ENCODE peak calls at places on chromosomes 3 and 15, in ten cellular contexts. J, F, I, G, S, Y, M, U, X and Q are unnamed samples.

GRCh38 chr3:32575451-32575850 is 4.8 kb upstream of the DYNC1LI1 start:
- DNase-seq in Y (no peak), M (no peak), F (peak; percentile 16), X (no peak), I (peak; percentile 12), U (no peak), S (no peak), G (no peak), J (no peak), Q (no peak)

GRCh38 chr3:107216711-107217110 is 160.5 kb upstream of the CCDC54 start:
- DNase-seq in S (peak; percentile 62), Y (no peak), G (no peak), U (no peak), X (no peak), F (peak; percentile 96), I (peak; percentile 99), J (peak; percentile 94), M (no peak), Q (peak; percentile 97)

GRCh38 chr15:78438595-78439285 is 724 bp downstream of the IREB2 start:
- DNase-seq in I (peak; percentile 36), M (no peak), U (peak; percentile 43), X (no peak), F (peak; percentile 18), S (no peak), Y (peak; percentile 51), G (no peak), J (peak; percentile 11), Q (no peak)

GRCh38 chr3:172135766-172136729 is 96.7 kb downstream of the FNDC3B start:
- DNase-seq in X (no peak), G (no peak), U (no peak), F (peak; percentile 48), M (no peak), J (peak; percentile 61), S (peak; percentile 89), I (peak; percentile 57), Y (no peak), Q (no peak)

GRCh38 chr3:136949708-136950107 is 8.1 kb upstream of the IL20RB start:
- DNase-seq in Y (no peak), J (no peak), U (no peak), F (no peak), I (peak; percentile 32), X (no peak), S (no peak), M (no peak), G (no peak), Q (no peak)

GRCh38 chr3:156605686-156606605 is 51.0 kb upstream of the SSR3 start:
- DNase-seq in M (no peak), Y (no peak), X (peak; percentile 86), F (peak; percentile 53), S (no peak), I (peak; percentile 88), G (peak; percentile 50), U (no peak), J (peak; percentile 40), Q (peak; percentile 82)

GRCh38 chr15:42264790-42265189 is 8.2 kb upstream of the GANC start:
- DNase-seq in S (no peak), I (no peak), U (no peak), X (no peak), J (no peak), G (no peak), M (no peak), Y (no peak), F (no peak), Q (no peak)

GRCh38 chr3:184156522-184156955 is 1.4 kb downstream of the DVL3 start:
- DNase-seq in G (peak; percentile 85), X (no peak), F (peak; percentile 32), U (no peak), S (no peak), J (no peak), Y (peak; percentile 46), M (no peak), I (peak; percentile 53), Q (no peak)

GRCh38 chr3:197511130-197511529 is 44.6 kb downstream of the BDH1 start:
- DNase-seq in J (peak; percentile 59), Y (no peak), I (peak; percentile 47), M (no peak), X (peak; percentile 15), G (no peak), S (no peak), U (no peak), F (peak; percentile 61), Q (no peak)

GRCh38 chr3:47515864-47516319 is 2.4 kb upstream of the ELP6 start:
- DNase-seq in J (no peak), G (no peak), M (no peak), I (no peak), Y (no peak), F (no peak), S (no peak), U (no peak), X (no peak), Q (no peak)

GRCh38 chr3:32968367-32969087 is 17.1 kb downstream of the CCR4 start:
- DNase-seq in G (no peak), X (no peak), I (no peak), F (no peak), J (no peak), S (no peak), U (no peak), Y (no peak), M (no peak), Q (no peak)

GRCh38 chr15:78434134-78434533 is 3.9 kb upstream of the IREB2 start:
- DNase-seq in J (no peak), S (no peak), I (no peak), Y (no peak), G (no peak), X (no peak), M (no peak), U (no peak), F (no peak), Q (no peak)

GRCh38 chr15:38461089-38461833 is 7.3 kb downstream of the FAM98B start:
- DNase-seq in S (no peak), F (peak; percentile 41), Y (no peak), G (no peak), J (no peak), I (peak; percentile 26), U (no peak), X (no peak), M (no peak), Q (no peak)

GRCh38 chr15:86644319-86644718 is 564.6 kb downstream of the AGBL1 start:
- DNase-seq in I (no peak), X (no peak), U (no peak), J (no peak), F (no peak), M (no peak), G (no peak), S (no peak), Y (no peak), Q (no peak)

GRCh38 chr3:147655236-147655635 is 246.1 kb downstream of the ZIC1 start:
- DNase-seq in M (no peak), G (no peak), X (no peak), J (peak; percentile 9), I (peak; percentile 64), Y (no peak), U (no peak), F (peak; percentile 28), S (peak; percentile 24), Q (no peak)
- H3K4me3 ChIP-seq in M (no peak overlapping the region), G (no peak overlapping the region), X (no peak overlapping the region), J (no peak overlapping the region), I (no peak overlapping the region), Y (no peak overlapping the region), U (no peak overlapping the region), F (no peak overlapping the region), S (no peak overlapping the region), Q (no peak overlapping the region)

DNA sequence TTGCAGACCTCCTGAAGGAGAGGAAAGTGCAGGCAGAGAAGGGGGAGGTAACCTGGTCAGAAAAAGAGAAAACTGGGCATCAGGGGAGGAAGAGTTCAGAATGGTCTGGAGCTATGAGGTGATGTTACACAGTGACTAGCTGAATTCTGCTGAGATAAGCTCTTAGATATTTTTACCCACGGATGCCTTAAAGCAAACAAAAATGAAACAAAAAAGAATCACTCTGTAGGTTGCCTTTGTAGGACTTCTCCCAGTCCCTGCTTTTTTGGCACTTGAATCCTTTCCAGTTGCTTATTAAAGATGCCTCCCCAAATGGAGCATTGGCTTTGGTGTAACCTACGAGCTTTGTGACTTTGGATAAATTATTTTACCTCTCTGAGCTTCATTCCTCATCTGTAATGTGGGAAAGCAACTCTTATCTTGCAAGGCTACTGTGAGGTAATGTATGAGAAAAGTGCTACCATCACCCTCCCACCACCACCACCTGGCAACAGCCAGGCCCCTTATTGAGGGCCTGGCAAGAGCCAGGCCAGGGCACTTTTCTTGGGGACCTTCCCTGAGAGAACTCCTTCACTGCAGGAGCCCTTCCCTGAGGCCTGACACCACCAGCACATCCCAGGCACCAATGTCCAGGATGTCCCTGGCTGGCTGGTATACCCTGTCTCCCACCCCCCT is 2.7 kb downstream of the CCR1 start:
- DNase-seq in I (no peak), X (no peak), J (no peak), G (no peak), F (no peak), Y (no peak), S (no peak), M (no peak), U (no peak), Q (no peak)
- H3K4me3 ChIP-seq in I (no peak overlapping the region), X (peak overlapping the region; percentile 50), J (no peak overlapping the region), G (no peak overlapping the region), F (no peak overlapping the region), Y (no peak overlapping the region), S (no peak overlapping the region), M (no peak overlapping the region), U (no peak overlapping the region), Q (no peak overlapping the region)

DNA sequence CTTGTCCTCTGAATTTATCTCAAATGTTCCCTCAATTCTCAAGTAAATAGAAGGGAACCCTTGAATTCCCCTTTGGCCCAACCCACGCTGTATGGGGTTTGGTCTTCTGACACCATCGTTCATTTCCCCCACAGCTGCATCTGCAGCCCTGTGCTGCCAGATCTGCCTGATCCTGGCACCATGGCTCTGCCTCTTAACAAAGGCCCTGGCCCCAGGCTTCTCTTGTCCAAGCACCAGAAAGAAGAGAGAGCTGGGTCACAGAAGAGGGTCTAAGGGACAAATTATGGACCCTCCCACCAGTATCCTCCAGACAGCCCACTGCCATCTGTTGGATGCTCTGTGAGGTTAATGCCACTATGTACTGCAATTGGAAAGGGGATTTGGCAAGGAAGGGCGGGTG is 1.8 kb downstream of the MAP1A start:
- DNase-seq in S (no peak), X (no peak), Y (peak; percentile 46), F (no peak), G (no peak), U (no peak), M (no peak), J (no peak), I (no peak), Q (no peak)
- H3K4me3 ChIP-seq in S (peak overlapping the region; percentile 98), X (no peak overlapping the region), Y (peak overlapping the region; percentile 92), F (no peak overlapping the region), G (no peak overlapping the region), U (no peak overlapping the region), M (no peak overlapping the region), J (no peak overlapping the region), I (peak overlapping the region; percentile 74), Q (no peak overlapping the region)

DNA sequence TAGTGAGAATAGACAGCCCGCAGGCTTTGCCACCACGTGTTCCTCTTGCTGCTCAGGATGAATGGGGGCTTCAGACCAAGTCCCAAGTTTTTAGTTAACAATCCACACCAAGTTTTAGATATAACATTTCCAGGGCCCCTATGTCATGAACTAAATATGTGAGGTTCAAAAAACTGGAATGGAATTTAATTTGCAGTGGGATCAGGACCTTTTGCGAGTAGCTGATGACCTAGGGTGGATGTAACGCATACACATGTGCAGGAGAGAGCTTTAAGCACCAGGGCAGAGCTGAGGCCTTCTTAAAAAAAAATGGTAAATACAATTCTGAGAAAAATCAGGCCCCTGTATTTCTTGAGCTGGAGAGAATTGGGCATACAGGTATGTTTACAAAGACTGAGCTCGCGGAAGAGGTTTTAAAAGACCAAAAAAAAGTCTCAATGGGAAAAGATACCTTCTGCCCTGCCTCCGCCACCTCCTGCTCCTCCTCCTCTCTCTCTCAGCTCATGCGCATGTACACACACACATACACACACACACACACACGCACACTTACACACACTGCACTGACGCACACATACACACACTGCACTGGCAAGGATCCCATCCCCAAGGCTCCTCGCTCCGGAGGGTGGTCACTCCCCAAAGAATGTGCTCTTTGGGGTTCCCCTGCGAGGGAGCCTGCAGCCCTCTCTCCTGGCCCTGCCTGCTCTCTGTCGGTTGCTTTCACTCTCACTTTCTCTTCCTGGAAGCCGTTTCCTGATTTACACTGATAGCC is 48.2 kb upstream of the IGF1R start:
- DNase-seq in Y (peak; percentile 54), I (peak; percentile 48), S (no peak), J (peak; percentile 58), U (no peak), X (peak; percentile 55), G (peak; percentile 28), M (no peak), F (peak; percentile 59), Q (no peak)
- H3K4me3 ChIP-seq in Y (peak overlapping the region; percentile 52), I (peak overlapping the region; percentile 41), S (peak overlapping the region; percentile 55), J (peak overlapping the region; percentile 50), U (peak overlapping the region; percentile 8), X (peak overlapping the region; percentile 53), G (peak overlapping the region; percentile 38), M (no peak overlapping the region), F (peak overlapping the region; percentile 66), Q (peak overlapping the region; percentile 63)